ENCODE peak calls at places on chromosomes 7 and 10, in four cellular contexts. W, I, C and A are unnamed samples.

GRCh38 chr7:40538281-40538680 is 403.5 kb downstream of the SUGCT start:
- DNase-seq in W (no peak), I (no peak), C (no peak), A (no peak)

GRCh38 chr7:378041-378420 is 88.1 kb downstream of the FOXL3 start:
- DNase-seq in W (no peak), I (no peak), C (peak; percentile 38), A (peak; percentile 3)

GRCh38 chr10:70145166-70145665 is 1.3 kb downstream of the TYSND1 start:
- DNase-seq in W (peak; percentile 32), I (no peak), C (no peak), A (no peak)

GRCh38 chr7:101126651-101127459 is at the start of gene SERPINE1:
- DNase-seq in W (peak; percentile 75), I (peak; percentile 68), C (peak; percentile 86), A (peak; percentile 63)

GRCh38 chr10:68242051-68242450 is 10.1 kb upstream of the ATOH7 start:
- DNase-seq in W (no peak), I (no peak), C (no peak), A (no peak)

GRCh38 chr10:123538401-123539320 is 127.5 kb upstream of the GPR26 start:
- DNase-seq in W (no peak), I (no peak), C (no peak), A (no peak)

GRCh38 chr7:25659841-25660240 is 431.6 kb upstream of the NPVF start:
- DNase-seq in W (peak; percentile 21), I (no peak), C (no peak), A (no peak)

GRCh38 chr10:4778761-4779160 is 47.2 kb upstream of the AKR1E2 start:
- DNase-seq in W (no peak), I (no peak), C (no peak), A (no peak)

GRCh38 chr7:102991540-102992214 is 78.9 kb downstream of the LRRC17 start:
- DNase-seq in W (no peak), I (peak; percentile 84), C (peak; percentile 83), A (peak; percentile 64)

GRCh38 chr10:132551808-132552130 is 14.2 kb downstream of the INPP5A start:
- DNase-seq in W (no peak), I (no peak), C (no peak), A (no peak)

GRCh38 chr7:20786779-20787651 is at the start of gene SP8:
- DNase-seq in W (no peak), I (peak; percentile 89), C (peak; percentile 66), A (no peak)

GRCh38 chr7:122790132-122790531 is 87.4 kb upstream of the RNF148 start:
- DNase-seq in W (no peak), I (no peak), C (no peak), A (no peak)

GRCh38 chr7:30595461-30596042 is 874 bp downstream of the GARS1 start:
- DNase-seq in W (no peak), I (no peak), C (no peak), A (no peak)

GRCh38 chr7:158495780-158496179 is 91.8 kb downstream of the PTPRN2 start:
- DNase-seq in W (peak; percentile 26), I (no peak), C (no peak), A (peak; percentile 53)

GRCh38 chr7:135147899-135148721 is at the start of gene TMEM140:
- DNase-seq in W (no peak), I (no peak), C (peak; percentile 92), A (peak; percentile 60)

GRCh38 chr7:27115161-27116018 is 12.9 kb upstream of the HOXA2 start:
- DNase-seq in W (peak; percentile 18), I (no peak), C (peak; percentile 73), A (no peak)

GRCh38 chr7:121337398-121337797 is 8.6 kb downstream of the WNT16 start:
- DNase-seq in W (no peak), I (no peak), C (no peak), A (no peak)

GRCh38 chr7:76358053-76358477 is 726 bp downstream of the YWHAG start:
- DNase-seq in W (peak; percentile 77), I (peak; percentile 80), C (peak; percentile 86), A (peak; percentile 60)

GRCh38 chr7:41699532-41699931 is 3.4 kb downstream of the INHBA start:
- DNase-seq in W (no peak), I (no peak), C (no peak), A (no peak)

GRCh38 chr10:97188234-97188847 is 2.6 kb upstream of the SLIT1 start:
- DNase-seq in W (no peak), I (no peak), C (no peak), A (no peak)

GRCh38 chr7:92461027-92462003 is 14.0 kb downstream of the GATAD1 start:
- DNase-seq in W (peak; percentile 22), I (peak; percentile 53), C (peak; percentile 49), A (peak; percentile 54)

GRCh38 chr10:65903620-65904019 is 1022.2 kb upstream of the LRRTM3 start:
- DNase-seq in W (no peak), I (no peak), C (no peak), A (no peak)

GRCh38 chr10:77827383-77827782 is 99.2 kb downstream of the DLG5 start:
- DNase-seq in W (no peak), I (no peak), C (no peak), A (no peak)

GRCh38 chr7:36224916-36225858 is 72.1 kb downstream of the EEPD1 start:
- DNase-seq in W (no peak), I (no peak), C (no peak), A (no peak)
- TF ChIP-seq CTCF in W (no peak), I (no peak), C (no peak), A (no peak)

GRCh38 chr10:45452743-45453452 is 78.9 kb downstream of the ALOX5 start:
- DNase-seq in W (no peak), I (no peak), C (no peak), A (peak; percentile 42)

GRCh38 chr10:45454859-45455258 is 80.8 kb downstream of the ALOX5 start:
- DNase-seq in W (no peak), I (no peak), C (no peak), A (no peak)

GRCh38 chr10:45453639-45454250 is 79.7 kb downstream of the ALOX5 start:
- DNase-seq in W (no peak), I (no peak), C (no peak), A (no peak)

GRCh38 chr10:45452268-45452667 is 78.3 kb downstream of the ALOX5 start:
- DNase-seq in W (no peak), I (no peak), C (no peak), A (no peak)

DNA sequence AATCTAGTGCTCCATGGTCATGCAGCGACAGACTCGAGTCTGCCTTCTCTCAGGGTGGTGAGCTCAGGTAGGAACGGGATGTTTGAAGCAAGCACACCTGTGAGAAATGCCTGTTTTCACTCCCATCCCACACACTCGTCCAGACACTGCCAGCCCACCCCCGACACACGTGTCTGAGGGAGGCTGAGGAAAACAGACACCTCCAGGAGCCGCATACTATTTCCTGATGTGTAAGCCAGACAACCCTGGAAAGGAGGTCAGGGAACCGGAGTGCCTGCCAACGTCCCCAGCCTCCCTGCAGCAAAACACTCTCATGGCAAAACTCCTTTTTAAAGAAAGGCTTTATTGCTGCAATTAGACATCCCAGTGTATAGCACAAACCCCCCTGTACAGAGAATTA is 80.2 kb downstream of the ALOX5 start:
- DNase-seq in W (no peak), I (no peak), C (no peak), A (peak; percentile 71)
- TF ChIP-seq POLR2A in W (no peak), I (no peak), C (no peak), A (no peak)

GRCh38 chr10:71575934-71576801 is 143.4 kb downstream of the C10orf105 start:
- DNase-seq in W (no peak), I (no peak), C (no peak), A (no peak)

GRCh38 chr10:71576842-71577241 is 142.7 kb downstream of the C10orf105 start:
- DNase-seq in W (no peak), I (no peak), C (no peak), A (no peak)

GRCh38 chr10:71577345-71577744 is 142.2 kb downstream of the C10orf105 start:
- DNase-seq in W (no peak), I (no peak), C (no peak), A (no peak)

GRCh38 chr10:71579668-71580067 is 139.9 kb downstream of the C10orf105 start:
- DNase-seq in W (no peak), I (no peak), C (no peak), A (no peak)

DNA sequence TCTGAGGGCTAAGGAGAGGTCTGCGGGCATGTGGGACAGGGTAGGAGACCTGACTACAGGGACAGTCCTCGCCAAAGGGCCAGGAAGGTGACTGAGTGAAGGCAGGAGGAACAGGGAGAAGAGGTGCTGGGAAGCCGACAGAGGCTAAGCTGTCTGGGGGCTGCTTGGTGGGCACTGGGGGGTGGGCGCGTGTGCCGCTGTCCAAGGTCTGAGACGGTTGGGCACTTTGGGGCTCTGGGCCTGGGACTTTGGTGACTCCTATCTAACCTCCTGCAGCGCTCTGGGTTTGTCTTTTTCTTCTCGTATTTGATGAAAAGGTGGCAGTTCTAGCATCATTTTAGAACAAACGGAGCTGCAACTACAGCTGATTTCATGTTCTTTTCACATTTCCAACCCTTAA is 141.5 kb downstream of the C10orf105 start:
- DNase-seq in W (no peak), I (no peak), C (no peak), A (no peak)
- H3K4me1 ChIP-seq in W (no peaks in the 10 kb centered on the region), I (peaks cover 43% of the 10 kb centered on the region), C (no peaks in the 10 kb centered on the region), A (no peaks in the 10 kb centered on the region)

GRCh38 chr10:6039711-6040110 is 22.5 kb downstream of the IL2RA start:
- DNase-seq in W (no peak), I (no peak), C (peak; percentile 14), A (no peak)
- TF ChIP-seq CTCF in W (no peak), I (no peak), C (no peak), A (no peak)

GRCh38 chr7:151079199-151079910 is 1.3 kb downstream of the FASTK start:
- DNase-seq in W (no peak), I (no peak), C (no peak), A (no peak)
- TF ChIP-seq POLR2A in W (no peak), I (no peak), C (no peak), A (no peak)